ENCODE peak calls at places on chromosome 9, in eight cellular contexts. D is CD8-positive, alpha-beta memory T cell; C is prostate gland; W is heart right ventricle; Q is ovary; V is small intestine; L is body of pancreas; T is heart left ventricle. F is an unnamed sample.

GRCh38 chr9:127700594-127701255 is 6.1 kb upstream of the CFAP157 start:
- DNase-seq in D (no peak), C (no peak), W (no peak), Q (no peak), V (no peak), L (peak), T (no peak), F (no peak)

GRCh38 chr9:107221321-107221720 is 61.8 kb upstream of the RAD23B start:
- DNase-seq in D (no peak), C (no peak), W (no peak), Q (no peak), V (no peak), L (no peak), T (no peak), F (no peak)

GRCh38 chr9:109379513-109379912 is 58.7 kb upstream of the EPB41L4B start:
- DNase-seq in D (no peak), C (no peak), W (no peak), Q (no peak), V (no peak), L (no peak), T (no peak), F (no peak)

GRCh38 chr9:114687034-114687433 is 5.0 kb upstream of the TEX48 start:
- DNase-seq in D (no peak), C (no peak), W (no peak), Q (no peak), V (no peak), L (no peak), T (no peak), F (no peak)

GRCh38 chr9:75041041-75041440 is 12.9 kb upstream of the CARNMT1 start:
- DNase-seq in D (no peak), C (no peak), W (no peak), Q (no peak), V (no peak), L (no peak), T (no peak), F (no peak)

GRCh38 chr9:93265972-93266371 is 82.0 kb downstream of the WNK2 start:
- DNase-seq in D (no peak), C (no peak), W (no peak), Q (no peak), V (no peak), L (peak), T (no peak), F (no peak)

GRCh38 chr9:21817176-21817575 is 14.7 kb downstream of the MTAP start:
- DNase-seq in D (no peak), C (no peak), W (no peak), Q (no peak), V (no peak), L (no peak), T (no peak), F (no peak)

GRCh38 chr9:91185193-91185886 is 176.4 kb downstream of the AUH start:
- DNase-seq in D (no peak), C (no peak), W (no peak), Q (peak), V (peak), L (no peak), T (no peak), F (no peak)

GRCh38 chr9:137588311-137588710 is 2.0 kb downstream of the ZMYND19 start:
- DNase-seq in D (no peak), C (no peak), W (no peak), Q (no peak), V (no peak), L (no peak), T (no peak), F (no peak)

GRCh38 chr9:126002476-126003350 is 255.5 kb downstream of the PBX3 start:
- DNase-seq in D (no peak), C (no peak), W (no peak), Q (no peak), V (no peak), L (no peak), T (no peak), F (no peak)
- H3K27ac ChIP-seq in D (no peak), C (no peak), W (no peak), Q (no peak), V (no peak), L (no peak), T (no peak), F (no peak)

GRCh38 chr9:133404440-133405002 is 13.3 kb downstream of the REXO4 start:
- DNase-seq in D (no peak), C (no peak), W (no peak), Q (no peak), V (no peak), L (no peak), T (no peak), F (no peak)

GRCh38 chr9:133405508-133406009 is 12.3 kb downstream of the REXO4 start:
- DNase-seq in D (no peak), C (no peak), W (no peak), Q (no peak), V (no peak), L (no peak), T (no peak), F (no peak)

GRCh38 chr9:133408042-133408441 is 9.8 kb downstream of the REXO4 start:
- DNase-seq in D (no peak), C (no peak), W (no peak), Q (no peak), V (no peak), L (no peak), T (no peak), F (no peak)

GRCh38 chr9:133406039-133406438 is 11.8 kb downstream of the REXO4 start:
- DNase-seq in D (no peak), C (no peak), W (no peak), Q (no peak), V (no peak), L (no peak), T (no peak), F (no peak)

GRCh38 chr9:133406480-133407307 is 11.1 kb downstream of the REXO4 start:
- DNase-seq in D (peak), C (peak), W (peak), Q (peak), V (peak), L (peak), T (peak), F (peak)
- H3K27ac ChIP-seq in D (no peak), C (no peak), W (no peak), Q (no peak), V (no peak), L (no peak), T (no peak), F (no peak)

GRCh38 chr9:121280715-121281613 is 13.0 kb downstream of the GSN start:
- DNase-seq in D (no peak), C (no peak), W (no peak), Q (no peak), V (no peak), L (no peak), T (no peak), F (no peak)

GRCh38 chr9:121281614-121282291 is 13.8 kb downstream of the GSN start:
- DNase-seq in D (no peak), C (peak), W (peak), Q (peak), V (peak), L (peak), T (peak), F (no peak)

GRCh38 chr9:121278535-121279169 is 10.7 kb downstream of the GSN start:
- DNase-seq in D (no peak), C (peak), W (no peak), Q (peak), V (peak), L (peak), T (peak), F (peak)

GRCh38 chr9:121277518-121278275 is 9.7 kb downstream of the GSN start:
- DNase-seq in D (no peak), C (no peak), W (no peak), Q (no peak), V (no peak), L (no peak), T (no peak), F (no peak)

DNA sequence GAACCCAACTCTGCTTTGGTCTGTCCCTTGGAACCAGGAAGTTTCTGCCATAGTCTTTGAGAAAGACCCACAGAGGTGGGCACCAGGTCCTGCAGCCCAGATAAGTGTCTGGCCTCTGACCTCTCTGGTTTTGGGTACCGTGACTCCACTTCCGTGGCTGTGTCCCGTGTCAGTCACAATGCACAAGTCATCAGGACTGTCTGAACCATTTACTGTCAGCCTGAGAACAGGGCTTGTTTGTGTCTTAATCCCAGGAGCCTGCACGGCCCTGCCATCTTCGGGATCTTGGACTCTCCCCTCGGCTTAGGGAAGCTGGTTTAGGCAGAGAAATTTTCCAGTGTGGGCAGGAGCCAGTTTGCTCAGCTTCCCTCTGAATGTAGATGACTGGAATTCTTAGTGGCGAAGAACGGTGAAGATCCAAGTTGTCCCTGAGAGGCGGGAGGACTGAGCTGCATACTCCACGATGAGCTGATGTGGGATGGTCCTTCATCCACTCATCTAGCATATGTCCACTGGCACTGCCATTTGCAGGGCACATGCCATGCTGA is 12.0 kb downstream of the GSN start:
- DNase-seq in D (no peak), C (no peak), W (no peak), Q (no peak), V (no peak), L (no peak), T (no peak), F (no peak)
- H3K27ac ChIP-seq in D (no peak), C (peak), W (peak), Q (no peak), V (no peak), L (peak), T (peak), F (peak)

GRCh38 chr9:34086889-34087288 is 38.2 kb upstream of the UBAP2 start:
- DNase-seq in D (no peak), C (no peak), W (no peak), Q (no peak), V (no peak), L (no peak), T (no peak), F (no peak)

GRCh38 chr9:34085581-34086500 is 37.2 kb upstream of the UBAP2 start:
- DNase-seq in D (no peak), C (no peak), W (no peak), Q (no peak), V (no peak), L (no peak), T (peak), F (no peak)

GRCh38 chr9:34084562-34084961 is 35.9 kb upstream of the UBAP2 start:
- DNase-seq in D (no peak), C (peak), W (no peak), Q (peak), V (no peak), L (peak), T (peak), F (no peak)

GRCh38 chr9:34089311-34089710 is 37.2 kb downstream of the DCAF12 start:
- DNase-seq in D (no peak), C (no peak), W (no peak), Q (no peak), V (no peak), L (no peak), T (no peak), F (no peak)

DNA sequence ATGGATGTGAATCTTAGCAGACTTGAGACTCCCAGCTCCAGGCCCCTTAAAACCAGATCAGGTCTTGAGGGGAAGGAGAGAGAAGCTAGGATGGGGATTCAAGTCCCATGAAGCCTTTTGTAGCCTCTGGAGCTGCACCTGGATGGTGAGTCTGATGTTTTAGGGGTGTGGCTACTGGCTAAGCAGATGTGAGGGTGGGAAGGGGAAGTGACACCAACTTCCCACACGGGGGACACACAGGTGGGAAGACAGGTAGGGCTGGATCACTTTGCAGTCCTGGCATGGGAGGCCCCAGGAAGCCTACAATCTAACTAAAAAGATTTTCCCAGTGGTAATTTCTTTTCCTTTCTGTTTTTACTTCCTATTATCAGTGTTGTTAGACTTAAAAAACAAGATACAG is 38.7 kb upstream of the UBAP2 start:
- DNase-seq in D (no peak), C (no peak), W (no peak), Q (no peak), V (no peak), L (no peak), T (no peak), F (no peak)
- H3K27ac ChIP-seq in D (no peak), C (peak), W (no peak), Q (no peak), V (no peak), L (no peak), T (peak), F (no peak)

GRCh38 chr9:121326130-121326838 is 43.8 kb downstream of the STOM start:
- DNase-seq in D (no peak), C (peak), W (peak), Q (peak), V (no peak), L (peak), T (peak), F (no peak)

GRCh38 chr9:121326924-121327613 is 43.0 kb downstream of the STOM start:
- DNase-seq in D (no peak), C (no peak), W (no peak), Q (no peak), V (peak), L (no peak), T (no peak), F (no peak)

GRCh38 chr9:121328476-121328875 is 41.6 kb downstream of the STOM start:
- DNase-seq in D (no peak), C (no peak), W (no peak), Q (no peak), V (no peak), L (no peak), T (no peak), F (no peak)

GRCh38 chr9:121331549-121331948 is 38.5 kb downstream of the STOM start:
- DNase-seq in D (no peak), C (no peak), W (no peak), Q (no peak), V (no peak), L (no peak), T (no peak), F (no peak)

DNA sequence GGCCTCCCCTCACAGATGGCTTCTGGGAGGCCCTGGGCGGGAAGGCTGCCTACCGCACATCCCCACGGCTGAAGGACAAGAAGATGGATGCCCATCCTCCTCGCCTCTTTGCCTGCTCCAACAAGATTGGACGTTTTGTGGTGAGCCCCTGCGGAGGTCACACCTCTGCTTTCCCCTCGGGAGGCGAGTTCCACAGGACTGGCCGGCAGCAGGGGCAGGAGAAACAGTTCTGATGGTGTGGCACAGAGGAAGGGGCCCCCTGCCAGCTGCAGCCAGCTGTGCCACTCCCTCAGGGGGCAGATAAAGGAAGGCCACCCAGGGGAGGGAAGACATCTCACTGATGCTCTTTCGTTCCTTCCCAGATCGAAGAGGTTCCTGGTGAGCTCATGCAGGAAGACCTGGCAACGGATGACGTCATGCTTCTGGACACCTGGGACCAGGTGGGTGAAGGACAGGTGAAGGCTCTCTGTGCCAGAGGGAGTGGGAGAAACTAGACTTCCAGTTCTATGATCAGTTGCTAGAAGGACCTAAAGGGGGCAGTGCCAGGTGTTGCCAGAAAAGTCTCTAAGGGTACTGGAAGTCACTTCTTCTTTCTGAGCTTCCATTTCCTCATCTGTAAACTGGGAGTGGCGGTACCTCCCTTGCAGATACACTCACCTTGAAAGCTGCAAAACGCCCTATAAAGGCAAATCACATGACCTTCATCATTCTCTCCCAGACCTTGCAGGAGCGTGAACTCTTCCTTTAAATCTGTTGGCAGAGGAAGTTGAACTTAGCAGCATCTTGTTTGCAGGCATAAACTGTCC is 41.0 kb downstream of the STOM start:
- DNase-seq in D (no peak), C (no peak), W (no peak), Q (no peak), V (no peak), L (no peak), T (no peak), F (no peak)
- H3K27ac ChIP-seq in D (no peak), C (peak), W (peak), Q (no peak), V (no peak), L (no peak), T (peak), F (no peak)

F was measured in AG04450.